ENCODE peak calls at places on chromosomes 5 and 9, in four cellular contexts. O, P, F and S are unnamed samples.

GRCh38 chr5:24428345-24428744 is 216.4 kb downstream of the CDH10 start:
- DNase-seq in O (no peak), P (no peak), F (no peak), S (no peak)

GRCh38 chr9:10674586-10674985 is 61.8 kb upstream of the PTPRD start:
- DNase-seq in O (no peak), P (no peak), F (no peak), S (no peak)

GRCh38 chr5:80299601-80300000 is 20.2 kb upstream of the SPZ1 start:
- DNase-seq in O (no peak), P (no peak), F (no peak), S (no peak)

GRCh38 chr5:3600106-3600997 is 4.7 kb downstream of the IRX1 start:
- DNase-seq in O (no peak), P (no peak), F (no peak), S (no peak)

GRCh38 chr9:93645921-93646639 is 69.7 kb downstream of the PHF2 start:
- DNase-seq in O (no peak), P (no peak), F (no peak), S (no peak)

GRCh38 chr9:125525846-125526619 is 181.0 kb downstream of the MAPKAP1 start:
- DNase-seq in O (peak; percentile 83), P (peak; percentile 66), F (no peak), S (no peak)

GRCh38 chr5:122295138-122295537 is 16.9 kb upstream of the SNCAIP start:
- DNase-seq in O (peak; percentile 18), P (no peak), F (no peak), S (peak; percentile 66)

GRCh38 chr5:149313151-149313841 is 32.0 kb upstream of the GRPEL2 start:
- DNase-seq in O (no peak), P (no peak), F (no peak), S (no peak)

GRCh38 chr5:17169507-17169906 is 47.9 kb upstream of the BASP1 start:
- DNase-seq in O (peak; percentile 92), P (peak; percentile 91), F (no peak), S (peak; percentile 67)

GRCh38 chr9:93028448-93029006 is 30.0 kb upstream of the SUSD3 start:
- DNase-seq in O (peak; percentile 16), P (no peak), F (no peak), S (no peak)

GRCh38 chr5:81315336-81315735 is 13.9 kb downstream of the ZCCHC9 start:
- DNase-seq in O (peak; percentile 30), P (peak; percentile 72), F (no peak), S (peak; percentile 52)

GRCh38 chr5:179143446-179143845 is 83.3 kb downstream of the ZNF354C start:
- DNase-seq in O (peak; percentile 54), P (peak; percentile 72), F (no peak), S (peak; percentile 12)

GRCh38 chr5:171640396-171640981 is 145.1 kb upstream of the SMIM23 start:
- DNase-seq in O (no peak), P (no peak), F (peak; percentile 17), S (no peak)

GRCh38 chr9:106423575-106423974 is 439.4 kb upstream of the ZNF462 start:
- DNase-seq in O (no peak), P (no peak), F (no peak), S (no peak)

GRCh38 chr5:74624931-74625505 is 15.5 kb downstream of the ENC1 start:
- DNase-seq in O (no peak), P (no peak), F (no peak), S (no peak)

GRCh38 chr9:108478431-108478837 is 377.4 kb downstream of the ACTL7B start:
- DNase-seq in O (peak; percentile 95), P (peak; percentile 92), F (no peak), S (peak; percentile 48)

GRCh38 chr9:130931508-130932150 is 7.4 kb downstream of the FIBCD1 start:
- DNase-seq in O (no peak), P (no peak), F (no peak), S (no peak)